ENCODE peak calls at places on chromosomes 13 and 19, in five cellular contexts. Y is K562; F is ovary; O is stomach; X is CD8-positive, alpha-beta memory T cell. A is an unnamed sample.
A peak's percentile ranks its signal among the peaks of the same experiment; 100 is the strongest.

GRCh38 chr19:4474504-4475136 is 2.5 kb downstream of the HDGFL2 start:
- DNase-seq in Y (peak; percentile 53), F (no peak), O (no peak), X (no peak), A (peak; percentile 94)

GRCh38 chr19:18768046-18768771 is 22.9 kb downstream of the COMP start:
- DNase-seq in Y (peak; percentile 79), F (no peak), O (no peak), X (no peak), A (peak; percentile 69)

GRCh38 chr19:7789447-7789846 is 26.4 kb downstream of the CLEC4M start:
- DNase-seq in Y (peak; percentile 57), F (no peak), O (no peak), X (no peak), A (peak; percentile 89)

GRCh38 chr13:35979378-35979911 is 151.7 kb downstream of the DCLK1 start:
- DNase-seq in Y (no peak), F (peak; percentile 84), O (peak; percentile 37), X (no peak), A (no peak)

GRCh38 chr13:110538632-110539031 is 22.9 kb downstream of the RAB20 start:
- DNase-seq in Y (no peak), F (peak; percentile 62), O (no peak), X (no peak), A (no peak)

GRCh38 chr19:48330012-48330681 is 4.8 kb downstream of the EMP3 start:
- DNase-seq in Y (no peak), F (peak; percentile 67), O (peak; percentile 86), X (peak; percentile 80), A (peak; percentile 94)

GRCh38 chr19:38442736-38443135 is 9.2 kb downstream of the RYR1 start:
- DNase-seq in Y (no peak), F (no peak), O (no peak), X (no peak), A (no peak)

GRCh38 chr19:47036233-47036651 is 12.2 kb downstream of the TMEM160 start:
- DNase-seq in Y (no peak), F (no peak), O (peak; percentile 54), X (no peak), A (no peak)

GRCh38 chr19:2719910-2720776 is 1.0 kb downstream of the DIRAS1 start:
- DNase-seq in Y (no peak), F (no peak), O (no peak), X (no peak), A (peak; percentile 87)

GRCh38 chr13:44382635-44383145 is 9.1 kb downstream of the SERP2 start:
- DNase-seq in Y (peak; percentile 24), F (no peak), O (peak; percentile 66), X (no peak), A (peak; percentile 62)

GRCh38 chr13:35760678-35761308 is 284.3 kb upstream of the MAB21L1 start:
- DNase-seq in Y (no peak), F (no peak), O (no peak), X (no peak), A (peak; percentile 69)

GRCh38 chr13:74145249-74145970 is 11.2 kb upstream of the KLF12 start:
- DNase-seq in Y (no peak), F (peak; percentile 13), O (no peak), X (no peak), A (no peak)

GRCh38 chr19:10514211-10515145 is 2.8 kb downstream of the S1PR5 start:
- DNase-seq in Y (no peak), F (no peak), O (no peak), X (peak; percentile 40), A (peak; percentile 89)

GRCh38 chr19:3310711-3311110 is 55.7 kb upstream of the NFIC start:
- DNase-seq in Y (no peak), F (no peak), O (no peak), X (no peak), A (no peak)

GRCh38 chr13:97028441-97029299 is 34.4 kb upstream of the OXGR1 start:
- DNase-seq in Y (peak; percentile 39), F (peak; percentile 8), O (peak; percentile 67), X (peak; percentile 35), A (peak; percentile 80)

GRCh38 chr19:29533578-29534544 is 8.1 kb downstream of the VSTM2B start:
- DNase-seq in Y (no peak), F (no peak), O (peak; percentile 8), X (no peak), A (no peak)

GRCh38 chr19:44942067-44942571 is at the start of gene APOC4:
- DNase-seq in Y (peak; percentile 42), F (no peak), O (no peak), X (no peak), A (no peak)

GRCh38 chr13:96527497-96527896 is 437.6 kb downstream of the HS6ST3 start:
- DNase-seq in Y (no peak), F (no peak), O (no peak), X (no peak), A (peak; percentile 54)

GRCh38 chr13:113552079-113552478 is 32.5 kb upstream of the TFDP1 start:
- DNase-seq in Y (no peak), F (no peak), O (peak; percentile 17), X (no peak), A (peak; percentile 32)

GRCh38 chr13:110616103-110617101 is 1.1 kb downstream of the NAXD start:
- DNase-seq in Y (peak; percentile 46), F (peak; percentile 39), O (peak; percentile 55), X (no peak), A (peak; percentile 69)

GRCh38 chr13:93430346-93430745 is 203.7 kb downstream of the GPC6 start:
- DNase-seq in Y (no peak), F (no peak), O (no peak), X (no peak), A (no peak)

GRCh38 chr19:58045411-58046050 is 11.7 kb downstream of the ZSCAN1 start:
- DNase-seq in Y (no peak), F (no peak), O (no peak), X (no peak), A (no peak)

GRCh38 chr19:58040751-58041525 is 7.1 kb downstream of the ZSCAN1 start:
- DNase-seq in Y (no peak), F (no peak), O (no peak), X (no peak), A (no peak)

GRCh38 chr19:58044391-58044790 is 10.6 kb downstream of the ZSCAN1 start:
- DNase-seq in Y (peak; percentile 26), F (no peak), O (no peak), X (no peak), A (no peak)

GRCh38 chr19:58044886-58045285 is 11.1 kb downstream of the ZSCAN1 start:
- DNase-seq in Y (peak; percentile 20), F (no peak), O (no peak), X (no peak), A (no peak)

DNA sequence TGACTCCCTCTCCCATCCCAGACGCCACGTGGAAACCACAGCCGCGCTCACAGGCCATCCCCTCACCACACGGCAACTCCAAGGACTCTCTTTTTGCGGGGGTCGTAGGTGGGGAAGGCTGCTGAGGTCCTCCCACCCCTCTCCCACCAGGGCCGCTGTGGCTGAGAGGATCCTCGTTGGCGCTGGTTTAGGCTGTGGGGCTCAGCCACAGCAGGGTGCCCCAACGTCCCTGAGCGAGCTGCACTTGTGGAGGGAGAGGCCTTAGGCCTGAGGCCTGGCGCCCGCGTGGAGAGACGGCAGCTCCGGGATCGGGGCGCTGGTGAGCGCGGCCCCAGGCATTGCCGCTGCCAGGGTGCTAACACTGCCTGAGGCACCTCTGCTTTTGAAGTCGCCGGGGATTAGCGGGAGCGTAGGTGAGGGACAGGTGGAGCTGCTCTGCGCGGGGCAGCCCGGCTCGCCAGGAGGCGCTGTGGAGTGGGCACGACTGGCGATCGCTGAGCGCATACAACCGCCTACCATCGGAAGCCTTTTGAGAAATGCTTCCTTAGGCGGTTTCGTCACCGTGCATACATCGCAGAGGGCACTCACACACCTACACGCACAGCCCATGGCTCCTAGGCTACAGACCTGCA is 9.0 kb downstream of the ZSCAN1 start:
- DNase-seq in Y (no peak), F (no peak), O (no peak), X (no peak), A (peak; percentile 87)
- H3K9me3 ChIP-seq in Y (no peaks in the 10 kb centered on the region), F (peaks cover 4% of the 10 kb centered on the region), O (peaks cover 100% of the 10 kb centered on the region), X (no peaks in the 10 kb centered on the region), A (no peaks in the 10 kb centered on the region)

DNA sequence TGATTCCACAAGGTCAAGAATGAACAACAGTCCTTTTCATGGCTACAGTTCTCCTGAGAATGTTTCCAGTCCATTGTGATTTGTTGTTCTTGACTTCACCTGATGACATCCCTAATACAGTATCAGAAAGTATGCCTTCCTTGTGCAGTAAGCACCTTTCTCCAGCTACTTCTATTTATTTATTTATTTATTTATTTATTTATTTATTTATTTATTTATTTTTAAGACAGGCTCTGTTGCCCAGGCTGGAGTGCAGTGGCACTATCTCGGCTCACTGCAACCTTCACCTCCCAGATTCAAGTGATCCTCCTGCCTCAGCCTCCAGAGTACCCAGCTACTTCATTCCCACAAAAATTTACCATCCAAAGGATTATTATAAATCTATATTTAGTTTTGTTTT is 6.6 kb upstream of the ZNF841 start:
- DNase-seq in Y (no peak), F (no peak), O (no peak), X (no peak), A (no peak)
- H3K9me3 ChIP-seq in Y (peaks cover 3% of the 10 kb centered on the region), F (no peaks in the 10 kb centered on the region), O (peaks cover 85% of the 10 kb centered on the region), X (peaks cover 12% of the 10 kb centered on the region), A (peaks cover 92% of the 10 kb centered on the region)

GRCh38 chr13:98290261-98290660 is 113.2 kb upstream of the RNF113B start:
- DNase-seq in Y (no peak), F (no peak), O (no peak), X (no peak), A (no peak)

GRCh38 chr13:98285852-98286594 is 109.0 kb upstream of the RNF113B start:
- DNase-seq in Y (no peak), F (no peak), O (no peak), X (no peak), A (no peak)

GRCh38 chr13:98286814-98287213 is 109.7 kb upstream of the RNF113B start:
- DNase-seq in Y (no peak), F (no peak), O (no peak), X (no peak), A (no peak)

GRCh38 chr13:98291658-98292057 is 114.6 kb upstream of the RNF113B start:
- DNase-seq in Y (no peak), F (no peak), O (no peak), X (no peak), A (peak; percentile 64)

GRCh38 chr13:98289339-98289935 is 112.4 kb upstream of the RNF113B start:
- DNase-seq in Y (no peak), F (no peak), O (no peak), X (no peak), A (no peak)
- H3K9me3 ChIP-seq in Y (no peaks in the 10 kb centered on the region), F (no peaks in the 10 kb centered on the region), O (no peaks in the 10 kb centered on the region), X (no peaks in the 10 kb centered on the region), A (no peaks in the 10 kb centered on the region)

GRCh38 chr13:40982772-40983171 is 36.3 kb downstream of the ELF1 start:
- DNase-seq in Y (no peak), F (no peak), O (no peak), X (peak; percentile 37), A (no peak)

GRCh38 chr13:40981949-40982348 is 37.2 kb downstream of the ELF1 start:
- DNase-seq in Y (no peak), F (no peak), O (no peak), X (no peak), A (no peak)

GRCh38 chr13:40984670-40985366 is 34.3 kb downstream of the ELF1 start:
- DNase-seq in Y (no peak), F (no peak), O (no peak), X (no peak), A (no peak)

GRCh38 chr13:40983725-40984669 is 35.1 kb downstream of the ELF1 start:
- DNase-seq in Y (no peak), F (no peak), O (no peak), X (no peak), A (no peak)

DNA sequence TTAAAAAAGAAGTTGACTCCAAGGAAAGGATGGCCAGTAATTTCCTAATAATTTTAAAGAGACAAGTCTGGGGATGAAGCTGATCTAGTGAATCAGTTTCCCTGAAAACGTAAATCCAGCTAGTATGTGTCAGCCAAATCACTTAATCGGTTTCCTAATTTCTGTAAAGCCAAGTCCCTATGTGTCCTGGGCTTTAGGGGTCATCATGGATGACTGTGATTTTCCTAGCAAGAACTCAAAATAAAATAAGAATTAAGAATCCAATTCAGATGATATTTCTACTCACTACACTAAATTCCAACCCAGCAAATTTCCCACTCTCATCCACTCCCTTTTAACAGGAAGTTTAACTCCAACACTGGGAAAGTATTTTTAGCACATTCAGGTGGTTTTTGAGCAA is 35.8 kb downstream of the ELF1 start:
- DNase-seq in Y (no peak), F (no peak), O (no peak), X (no peak), A (no peak)
- H3K9me3 ChIP-seq in Y (no peaks in the 10 kb centered on the region), F (no peaks in the 10 kb centered on the region), O (no peaks in the 10 kb centered on the region), X (no peaks in the 10 kb centered on the region), A (no peaks in the 10 kb centered on the region)